ENCODE peak calls at places on chromosomes 7 and 10, in four cellular contexts. V is GM12878, L is HepG2, C is K562. X is an unnamed sample.

GRCh38 chr7:108407674-108408073 is 48.6 kb downstream of the NRCAM start:
- DNase-seq in L (no peak), C (no peak), V (no peak), X (no peak)

GRCh38 chr7:55288070-55288824 is 76.9 kb upstream of the LANCL2 start:
- DNase-seq in L (no peak), C (no peak), V (no peak), X (no peak)

GRCh38 chr10:127576751-127577161 is 27.6 kb downstream of the NPS start:
- DNase-seq in C (no peak), V (no peak), L (no peak), X (no peak)

GRCh38 chr7:152137476-152138025 is 112.1 kb downstream of the GALNT11 start:
- DNase-seq in V (no peak), L (no peak), C (no peak), X (no peak)

GRCh38 chr7:96084880-96085551 is 236.9 kb downstream of the SLC25A13 start:
- DNase-seq in V (no peak), C (no peak), L (no peak), X (no peak)

GRCh38 chr10:129344103-129344502 is 122.9 kb upstream of the MGMT start:
- DNase-seq in V (no peak), C (no peak), L (no peak), X (no peak)

GRCh38 chr7:73908123-73908611 is 47.2 kb downstream of the TMEM270 start:
- DNase-seq in C (no peak), V (no peak), L (no peak), X (no peak)

GRCh38 chr10:132972149-132972985 is 30.0 kb upstream of the CFAP46 start:
- DNase-seq in V (no peak), L (no peak), C (no peak), X (no peak)

GRCh38 chr7:101216001-101216859 is 1.2 kb downstream of the PLOD3 start:
- DNase-seq in L (no peak), C (no peak), V (no peak), X (no peak)

GRCh38 chr7:47301078-47301477 is 280.8 kb downstream of the TNS3 start:
- DNase-seq in V (no peak), L (no peak), C (no peak), X (peak; percentile 62)

GRCh38 chr7:98771519-98772241 is 98.1 kb downstream of the TMEM130 start:
- DNase-seq in C (no peak), V (peak; percentile 35), L (peak; percentile 42), X (no peak)

GRCh38 chr10:71351628-71352319 is 32.7 kb downstream of the SLC29A3 start:
- DNase-seq in L (no peak), V (no peak), C (no peak), X (no peak)

GRCh38 chr7:92754756-92755581 is 81.4 kb downstream of the CDK6 start:
- DNase-seq in L (no peak), V (no peak), C (peak; percentile 50), X (no peak)

GRCh38 chr10:93461807-93462178 is 20.3 kb downstream of the MYOF start:
- DNase-seq in V (no peak), L (no peak), C (no peak), X (no peak)

GRCh38 chr7:111591-111990 is 80.8 kb upstream of the FAM20C start:
- DNase-seq in C (no peak), L (no peak), V (no peak), X (no peak)

GRCh38 chr10:69405221-69405620 is 11.5 kb downstream of the TACR2 start:
- DNase-seq in C (no peak), V (no peak), L (no peak), X (no peak)

GRCh38 chr10:52265131-52265926 is 48.8 kb upstream of the DKK1 start:
- DNase-seq in L (no peak), C (no peak), V (no peak), X (no peak)

GRCh38 chr7:93194368-93194767 is 31.9 kb downstream of the HEPACAM2 start:
- DNase-seq in L (peak; percentile 3), V (no peak), C (no peak), X (no peak)

GRCh38 chr7:2661602-2662272 is 26.3 kb upstream of the AMZ1 start:
- DNase-seq in C (no peak), L (no peak), V (no peak), X (no peak)

GRCh38 chr7:23276381-23276780 is 22.8 kb upstream of the MALSU1 start:
- DNase-seq in C (no peak), L (peak; percentile 38), V (no peak), X (no peak)

GRCh38 chr10:5575482-5576153 is 50.9 kb downstream of the CALML3 start:
- DNase-seq in L (no peak), V (no peak), C (no peak), X (no peak)

GRCh38 chr7:102874166-102874829 is 38.5 kb upstream of the LRRC17 start:
- DNase-seq in C (no peak), L (peak; percentile 73), V (peak; percentile 51), X (no peak)

GRCh38 chr7:44081266-44081748 is 1.0 kb downstream of the POLM start:
- DNase-seq in C (peak; percentile 85), L (no peak), V (no peak), X (no peak)

GRCh38 chr7:46682841-46683624 is 762.0 kb upstream of the IGFBP3 start:
- DNase-seq in L (no peak), C (no peak), V (no peak), X (no peak)

GRCh38 chr10:90862908-90863514 is 5.2 kb upstream of the HTR7 start:
- DNase-seq in L (peak; percentile 16), V (no peak), C (peak; percentile 22), X (no peak)
- TF ChIP-seq CBX5 in L (no peak), V (no peak), C (no peak), X (no peak)

GRCh38 chr7:133919810-133920209 is 207.3 kb upstream of the LRGUK start:
- DNase-seq in V (no peak), L (no peak), C (no peak), X (no peak)
- TF ChIP-seq CBX5 in V (no peak), L (no peak), C (no peak), X (no peak)

GRCh38 chr10:109837384-109837783 is 85.9 kb downstream of the XPNPEP1 start:
- DNase-seq in C (no peak), L (no peak), V (no peak), X (no peak)

GRCh38 chr10:109835257-109835656 is 88.1 kb downstream of the XPNPEP1 start:
- DNase-seq in C (no peak), V (no peak), L (no peak), X (no peak)

DNA sequence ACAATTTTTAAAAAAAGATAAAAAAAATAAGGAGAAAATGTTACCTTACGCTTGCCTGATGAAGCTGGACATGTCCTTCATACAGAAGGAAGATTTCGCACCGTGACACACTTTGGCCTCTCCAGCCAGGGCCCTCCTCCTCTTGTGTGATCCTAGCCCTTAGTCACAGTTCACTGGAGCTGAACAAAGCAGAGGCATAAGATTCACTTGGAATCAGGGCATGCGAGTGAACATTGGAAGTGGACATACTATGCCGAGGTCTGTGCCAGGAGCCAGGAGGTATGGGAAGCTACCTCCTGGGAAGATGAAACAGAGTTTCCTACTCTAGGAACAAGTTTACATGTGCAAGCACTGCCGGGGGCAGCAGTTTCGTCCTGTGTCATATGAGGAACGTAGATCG is 91.5 kb downstream of the XPNPEP1 start:
- DNase-seq in L (no peak), V (no peak), C (no peak), X (no peak)
- TF ChIP-seq CBX5 in L (no peak), V (no peak), C (no peak), X (no peak)

GRCh38 chr7:140360697-140361229 is 37.6 kb downstream of the SLC37A3 start:
- DNase-seq in V (no peak), L (no peak), C (no peak), X (no peak)

GRCh38 chr7:140358771-140359095 is 39.6 kb downstream of the SLC37A3 start:
- DNase-seq in C (no peak), V (no peak), L (no peak), X (no peak)

DNA sequence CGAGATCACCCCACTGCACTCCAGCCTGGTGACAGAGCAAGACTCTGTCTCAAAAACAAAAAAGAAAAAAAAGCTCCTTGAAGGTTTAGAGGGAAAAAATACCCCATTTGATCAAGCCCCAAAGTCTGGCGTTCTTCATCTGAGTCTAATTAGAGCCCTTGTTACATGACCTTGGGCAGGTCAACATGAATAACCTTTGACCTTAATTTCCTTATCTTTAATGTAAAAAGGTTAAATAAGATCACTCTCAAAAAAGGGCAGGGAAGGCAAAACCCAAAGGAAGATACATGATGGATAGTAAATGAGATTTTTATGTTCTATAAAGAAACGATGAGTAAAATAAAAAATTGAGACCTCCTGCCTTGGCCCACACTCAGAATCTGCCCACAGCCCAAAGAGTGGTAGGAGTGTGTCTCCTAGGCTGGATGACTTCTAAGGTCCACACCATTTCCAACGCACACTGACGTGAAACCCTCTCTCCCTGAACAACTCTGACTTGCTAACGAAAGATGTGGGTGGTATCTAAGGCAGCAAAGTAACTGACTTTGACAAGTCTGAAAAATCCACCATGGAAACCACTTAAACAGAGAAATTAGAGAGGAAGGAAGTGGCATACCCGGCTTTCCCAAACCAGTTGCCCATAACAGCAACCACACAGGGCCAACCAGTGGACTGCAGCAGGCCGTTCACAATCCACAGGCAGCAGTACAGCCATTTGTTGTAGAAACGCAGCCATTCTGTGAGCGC is 40.1 kb downstream of the SLC37A3 start:
- DNase-seq in L (no peak), V (no peak), C (no peak), X (no peak)
- TF ChIP-seq CBX5 in L (no peak), V (no peak), C (no peak), X (no peak)

GRCh38 chr10:55485827-55486226 is 684.8 kb upstream of the PCDH15 start:
- DNase-seq in V (no peak), C (no peak), L (no peak), X (no peak)

GRCh38 chr10:55495555-55495954 is 694.5 kb upstream of the PCDH15 start:
- DNase-seq in V (no peak), L (no peak), C (no peak), X (no peak)

GRCh38 chr10:55491712-55492111 is 690.7 kb upstream of the PCDH15 start:
- DNase-seq in C (no peak), V (no peak), L (no peak), X (no peak)
- TF ChIP-seq CBX5 in C (no peak), V (no peak), L (no peak), X (no peak)

GRCh38 chr7:27560706-27561235 is 101.9 kb downstream of the HIBADH start:
- DNase-seq in L (no peak), C (no peak), V (no peak), X (no peak)
- TF ChIP-seq CBX5 in L (no peak), C (no peak), V (no peak), X (no peak)

DNA sequence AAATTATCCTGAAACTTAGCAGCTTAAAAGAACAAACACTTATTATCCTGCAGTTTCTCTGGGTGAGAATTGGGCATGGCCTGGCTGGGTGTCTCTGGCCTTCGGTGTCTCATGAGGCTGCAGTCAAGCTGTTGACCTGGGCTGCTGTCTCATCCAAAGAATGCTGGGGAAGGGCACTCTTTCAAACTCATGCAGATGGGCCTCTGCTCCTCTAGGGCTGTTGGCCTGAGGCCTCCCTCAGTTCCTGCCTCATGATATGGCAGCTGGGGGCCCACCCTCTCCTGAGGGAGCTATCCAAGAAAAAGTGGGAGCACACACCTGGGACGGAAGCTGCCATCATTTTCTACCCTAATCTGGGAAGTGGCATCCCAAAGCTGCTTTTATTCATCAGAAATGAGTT is 43.6 kb downstream of the DRGX start:
- DNase-seq in C (no peak), V (no peak), L (no peak), X (no peak)
- TF ChIP-seq CBX5 in C (no peak), V (no peak), L (no peak), X (no peak)